ENCODE peak calls at places on chromosome 1, in nine cellular contexts. V, C, F, Z, W, L, A, N and B are unnamed samples.

GRCh38 chr1:233010164-233010563 is 59.8 kb downstream of the NTPCR start:
- DNase-seq in V (no peak), C (no peak), F (no peak), Z (no peak), W (no peak), L (no peak), A (no peak), N (no peak), B (no peak)

GRCh38 chr1:226482975-226483660 is 65.4 kb upstream of the STUM start:
- DNase-seq in V (no peak), C (no peak), F (no peak), Z (no peak), W (peak), L (peak), A (no peak), N (no peak), B (no peak)

GRCh38 chr1:2466270-2466665 is 9.8 kb upstream of the PLCH2 start:
- DNase-seq in V (no peak), C (no peak), F (no peak), Z (no peak), W (no peak), L (no peak), A (no peak), N (no peak), B (no peak)

GRCh38 chr1:73593379-73593778 is 604.6 kb downstream of the LRRIQ3 start:
- DNase-seq in V (no peak), C (no peak), F (no peak), Z (no peak), W (peak), L (peak), A (peak), N (no peak), B (no peak)

GRCh38 chr1:201408176-201408814 is 9.2 kb upstream of the LAD1 start:
- DNase-seq in V (peak), C (peak), F (peak), Z (peak), W (peak), L (peak), A (no peak), N (peak), B (peak)

GRCh38 chr1:39845569-39846566 is 37.4 kb downstream of the TRIT1 start:
- DNase-seq in V (peak), C (peak), F (peak), Z (peak), W (peak), L (peak), A (peak), N (peak), B (peak)

GRCh38 chr1:154867841-154868610 is 2.1 kb downstream of the KCNN3 start:
- DNase-seq in V (no peak), C (no peak), F (no peak), Z (no peak), W (no peak), L (no peak), A (no peak), N (no peak), B (no peak)

GRCh38 chr1:187276677-187277076 is 447.9 kb downstream of the PLA2G4A start:
- DNase-seq in V (no peak), C (no peak), F (no peak), Z (no peak), W (no peak), L (no peak), A (no peak), N (no peak), B (no peak)

GRCh38 chr1:147062951-147063350 is 109.3 kb downstream of the PRKAB2 start:
- DNase-seq in V (no peak), C (no peak), F (no peak), Z (no peak), W (no peak), L (no peak), A (no peak), N (no peak), B (no peak)

GRCh38 chr1:62621907-62622306 is 24.6 kb downstream of the ANGPTL3 start:
- DNase-seq in V (peak), C (no peak), F (no peak), Z (no peak), W (no peak), L (peak), A (peak), N (no peak), B (no peak)

GRCh38 chr1:231550448-231550781 is 21.9 kb downstream of the TSNAX start:
- DNase-seq in V (peak), C (peak), F (no peak), Z (no peak), W (no peak), L (peak), A (no peak), N (no peak), B (no peak)

GRCh38 chr1:179794669-179795068 is 51.6 kb downstream of the FAM163A start:
- DNase-seq in V (no peak), C (no peak), F (no peak), Z (no peak), W (no peak), L (peak), A (no peak), N (no peak), B (no peak)

GRCh38 chr1:109113787-109114568 is at the start of gene ELAPOR1:
- DNase-seq in V (no peak), C (peak), F (peak), Z (peak), W (peak), L (peak), A (no peak), N (peak), B (peak)

GRCh38 chr1:8523641-8524206 is 205.8 kb downstream of the SLC45A1 start:
- DNase-seq in V (no peak), C (no peak), F (no peak), Z (no peak), W (no peak), L (no peak), A (no peak), N (no peak), B (no peak)

GRCh38 chr1:115874929-115875328 is 34.0 kb upstream of the NHLH2 start:
- DNase-seq in V (no peak), C (no peak), F (no peak), Z (no peak), W (no peak), L (peak), A (peak), N (no peak), B (no peak)

GRCh38 chr1:53526451-53527101 is 67.4 kb downstream of the DMRTB1 start:
- DNase-seq in V (peak), C (no peak), F (no peak), Z (no peak), W (peak), L (peak), A (no peak), N (no peak), B (no peak)

GRCh38 chr1:183543619-183544204 is 46.5 kb downstream of the NCF2 start:
- DNase-seq in V (peak), C (peak), F (no peak), Z (no peak), W (no peak), L (peak), A (peak), N (no peak), B (peak)